ENCODE peak calls at places on chromosome 14, in seven cellular contexts. One of them, this sample, is unnamed. For H3K4me1, the result is how much of the 10 kb centered on the place peaks cover.

GRCh38 chr14:104135121-104135903 is 3.1 kb upstream of the KIF26A start:
- DNase-seq in cardiac muscle cell: peak
- DNase-seq in thoracic aorta: no peak
- DNase-seq in CD4-positive, alpha-beta memory T cell: no peak
- DNase-seq in neural progenitor cell: peak
- DNase-seq in neuronal stem cell: no peak
- DNase-seq in uterus: no peak
- DNase-seq in this sample: peak

GRCh38 chr14:28059254-28059653 is 707.3 kb upstream of the FOXG1 start:
- DNase-seq in cardiac muscle cell: no peak
- DNase-seq in neural progenitor cell: no peak
- DNase-seq in uterus: no peak
- DNase-seq in thoracic aorta: no peak
- DNase-seq in neuronal stem cell: no peak
- DNase-seq in CD4-positive, alpha-beta memory T cell: no peak
- DNase-seq in this sample: no peak

GRCh38 chr14:102316048-102316745 is 3.3 kb upstream of the ZNF839 start:
- DNase-seq in uterus: peak
- DNase-seq in thoracic aorta: peak
- DNase-seq in neuronal stem cell: no peak
- DNase-seq in cardiac muscle cell: peak
- DNase-seq in neural progenitor cell: peak
- DNase-seq in CD4-positive, alpha-beta memory T cell: no peak
- DNase-seq in this sample: no peak

GRCh38 chr14:57268161-57269067 is at the start of the genes AP5M1 and EXOC5:
- DNase-seq in neuronal stem cell: peak
- DNase-seq in thoracic aorta: peak
- DNase-seq in CD4-positive, alpha-beta memory T cell: peak
- DNase-seq in cardiac muscle cell: peak
- DNase-seq in neural progenitor cell: peak
- DNase-seq in uterus: peak
- DNase-seq in this sample: peak

GRCh38 chr14:44889600-44890479 is 71.9 kb downstream of the KLHL28 start:
- DNase-seq in CD4-positive, alpha-beta memory T cell: no peak
- DNase-seq in uterus: no peak
- DNase-seq in neuronal stem cell: no peak
- DNase-seq in neural progenitor cell: no peak
- DNase-seq in thoracic aorta: no peak
- DNase-seq in cardiac muscle cell: peak
- DNase-seq in this sample: no peak

GRCh38 chr14:31657917-31658316 is 96.7 kb downstream of the NUBPL start:
- DNase-seq in uterus: no peak
- DNase-seq in neural progenitor cell: no peak
- DNase-seq in thoracic aorta: no peak
- DNase-seq in cardiac muscle cell: no peak
- DNase-seq in neuronal stem cell: no peak
- DNase-seq in CD4-positive, alpha-beta memory T cell: no peak
- DNase-seq in this sample: no peak

GRCh38 chr14:51182166-51182565 is 57.9 kb upstream of the TMX1 start:
- DNase-seq in neuronal stem cell: no peak
- DNase-seq in cardiac muscle cell: no peak
- DNase-seq in CD4-positive, alpha-beta memory T cell: no peak
- DNase-seq in uterus: no peak
- DNase-seq in thoracic aorta: no peak
- DNase-seq in neural progenitor cell: no peak
- DNase-seq in this sample: no peak

GRCh38 chr14:88233915-88234314 is 89.2 kb downstream of the KCNK10 start:
- DNase-seq in neural progenitor cell: peak
- DNase-seq in cardiac muscle cell: peak
- DNase-seq in uterus: no peak
- DNase-seq in CD4-positive, alpha-beta memory T cell: no peak
- DNase-seq in thoracic aorta: no peak
- DNase-seq in neuronal stem cell: no peak
- DNase-seq in this sample: no peak

GRCh38 chr14:89507926-89508460 is 91.0 kb upstream of the FOXN3 start:
- DNase-seq in thoracic aorta: no peak
- DNase-seq in neuronal stem cell: no peak
- DNase-seq in cardiac muscle cell: no peak
- DNase-seq in neural progenitor cell: no peak
- DNase-seq in CD4-positive, alpha-beta memory T cell: no peak
- DNase-seq in uterus: no peak
- DNase-seq in this sample: no peak

GRCh38 chr14:103880334-103880985 is 33.1 kb upstream of the PPP1R13B start:
- DNase-seq in uterus: peak
- DNase-seq in cardiac muscle cell: no peak
- DNase-seq in thoracic aorta: peak
- DNase-seq in CD4-positive, alpha-beta memory T cell: peak
- DNase-seq in neuronal stem cell: no peak
- DNase-seq in neural progenitor cell: peak
- DNase-seq in this sample: peak

GRCh38 chr14:105173901-105174894 is 5.6 kb upstream of the JAG2 start:
- DNase-seq in neuronal stem cell: no peak
- DNase-seq in uterus: no peak
- DNase-seq in CD4-positive, alpha-beta memory T cell: peak
- DNase-seq in cardiac muscle cell: no peak
- DNase-seq in neural progenitor cell: no peak
- DNase-seq in thoracic aorta: no peak
- DNase-seq in this sample: no peak

GRCh38 chr14:55580401-55581010 is 499 bp downstream of the KTN1 start:
- DNase-seq in neural progenitor cell: peak
- DNase-seq in uterus: peak
- DNase-seq in CD4-positive, alpha-beta memory T cell: peak
- DNase-seq in thoracic aorta: no peak
- DNase-seq in neuronal stem cell: peak
- DNase-seq in cardiac muscle cell: peak
- DNase-seq in this sample: peak

GRCh38 chr14:74825008-74825407 is 50.9 kb downstream of the PROX2 start:
- DNase-seq in neuronal stem cell: no peak
- DNase-seq in CD4-positive, alpha-beta memory T cell: no peak
- DNase-seq in neural progenitor cell: no peak
- DNase-seq in thoracic aorta: no peak
- DNase-seq in cardiac muscle cell: no peak
- DNase-seq in uterus: no peak
- DNase-seq in this sample: no peak

GRCh38 chr14:24331731-24332093 is 3.2 kb downstream of the ADCY4 start:
- DNase-seq in neuronal stem cell: no peak
- DNase-seq in cardiac muscle cell: no peak
- DNase-seq in thoracic aorta: no peak
- DNase-seq in CD4-positive, alpha-beta memory T cell: no peak
- DNase-seq in neural progenitor cell: no peak
- DNase-seq in uterus: no peak
- DNase-seq in this sample: no peak

GRCh38 chr14:24337144-24337823 is 2.4 kb upstream of the ADCY4 start:
- DNase-seq in CD4-positive, alpha-beta memory T cell: no peak
- DNase-seq in uterus: no peak
- DNase-seq in cardiac muscle cell: no peak
- DNase-seq in thoracic aorta: no peak
- DNase-seq in neuronal stem cell: no peak
- DNase-seq in neural progenitor cell: no peak
- DNase-seq in this sample: no peak

GRCh38 chr14:24335461-24336146 is 733 bp upstream of the ADCY4 start:
- DNase-seq in uterus: no peak
- DNase-seq in cardiac muscle cell: no peak
- DNase-seq in neural progenitor cell: no peak
- DNase-seq in CD4-positive, alpha-beta memory T cell: no peak
- DNase-seq in thoracic aorta: no peak
- DNase-seq in neuronal stem cell: no peak
- DNase-seq in this sample: no peak

GRCh38 chr14:24332094-24332983 is 2.5 kb downstream of the ADCY4 start:
- DNase-seq in thoracic aorta: no peak
- DNase-seq in CD4-positive, alpha-beta memory T cell: peak
- DNase-seq in neural progenitor cell: peak
- DNase-seq in neuronal stem cell: no peak
- DNase-seq in uterus: peak
- DNase-seq in cardiac muscle cell: peak
- DNase-seq in this sample: peak

GRCh38 chr14:24334431-24335271 is at the start of gene ADCY4:
- DNase-seq in uterus: no peak
- DNase-seq in neuronal stem cell: no peak
- DNase-seq in thoracic aorta: no peak
- DNase-seq in cardiac muscle cell: peak
- DNase-seq in neural progenitor cell: peak
- DNase-seq in CD4-positive, alpha-beta memory T cell: no peak
- DNase-seq in this sample: peak
- H3K4me1 ChIP-seq in uterus: under half
- H3K4me1 ChIP-seq in neuronal stem cell: under half
- H3K4me1 ChIP-seq in thoracic aorta: under half
- H3K4me1 ChIP-seq in cardiac muscle cell: under half
- H3K4me1 ChIP-seq in neural progenitor cell: under half
- H3K4me1 ChIP-seq in CD4-positive, alpha-beta memory T cell: half or more
- H3K4me1 ChIP-seq in this sample: under half

GRCh38 chr14:81474156-81474492 is 59.5 kb downstream of the SEL1L start:
- DNase-seq in uterus: no peak
- DNase-seq in cardiac muscle cell: no peak
- DNase-seq in thoracic aorta: no peak
- DNase-seq in neural progenitor cell: no peak
- DNase-seq in neuronal stem cell: no peak
- DNase-seq in CD4-positive, alpha-beta memory T cell: peak
- DNase-seq in this sample: no peak

GRCh38 chr14:81473456-81474155 is 60.0 kb downstream of the SEL1L start:
- DNase-seq in thoracic aorta: no peak
- DNase-seq in neuronal stem cell: no peak
- DNase-seq in uterus: no peak
- DNase-seq in cardiac muscle cell: no peak
- DNase-seq in CD4-positive, alpha-beta memory T cell: no peak
- DNase-seq in neural progenitor cell: no peak
- DNase-seq in this sample: no peak

GRCh38 chr14:81478446-81478845 is 55.2 kb downstream of the SEL1L start:
- DNase-seq in cardiac muscle cell: no peak
- DNase-seq in uterus: no peak
- DNase-seq in thoracic aorta: no peak
- DNase-seq in neural progenitor cell: no peak
- DNase-seq in neuronal stem cell: no peak
- DNase-seq in CD4-positive, alpha-beta memory T cell: no peak
- DNase-seq in this sample: no peak

GRCh38 chr14:81474685-81475324 is 58.8 kb downstream of the SEL1L start:
- DNase-seq in neural progenitor cell: no peak
- DNase-seq in cardiac muscle cell: no peak
- DNase-seq in thoracic aorta: no peak
- DNase-seq in neuronal stem cell: no peak
- DNase-seq in uterus: no peak
- DNase-seq in CD4-positive, alpha-beta memory T cell: no peak
- DNase-seq in this sample: no peak

GRCh38 chr14:81476816-81477215 is 56.8 kb downstream of the SEL1L start:
- DNase-seq in CD4-positive, alpha-beta memory T cell: no peak
- DNase-seq in thoracic aorta: no peak
- DNase-seq in cardiac muscle cell: no peak
- DNase-seq in neuronal stem cell: no peak
- DNase-seq in neural progenitor cell: no peak
- DNase-seq in uterus: no peak
- DNase-seq in this sample: no peak
- H3K27ac ChIP-seq in CD4-positive, alpha-beta memory T cell: no peak
- H3K27ac ChIP-seq in thoracic aorta: no peak
- H3K27ac ChIP-seq in cardiac muscle cell: no peak
- H3K27ac ChIP-seq in neuronal stem cell: no peak
- H3K27ac ChIP-seq in neural progenitor cell: no peak
- H3K27ac ChIP-seq in uterus: no peak
- H3K27ac ChIP-seq in this sample: no peak

GRCh38 chr14:69047255-69047654 is 68.2 kb upstream of the ACTN1 start:
- DNase-seq in neuronal stem cell: no peak
- DNase-seq in cardiac muscle cell: no peak
- DNase-seq in uterus: no peak
- DNase-seq in CD4-positive, alpha-beta memory T cell: no peak
- DNase-seq in neural progenitor cell: no peak
- DNase-seq in thoracic aorta: no peak
- DNase-seq in this sample: no peak
- H3K4me1 ChIP-seq in neuronal stem cell: under half
- H3K4me1 ChIP-seq in cardiac muscle cell: under half
- H3K4me1 ChIP-seq in uterus: under half
- H3K4me1 ChIP-seq in CD4-positive, alpha-beta memory T cell: under half
- H3K4me1 ChIP-seq in neural progenitor cell: under half
- H3K4me1 ChIP-seq in thoracic aorta: half or more
- H3K4me1 ChIP-seq in this sample: under half

GRCh38 chr14:97106166-97106565 is 309.0 kb downstream of the VRK1 start:
- DNase-seq in uterus: no peak
- DNase-seq in CD4-positive, alpha-beta memory T cell: peak
- DNase-seq in neuronal stem cell: no peak
- DNase-seq in cardiac muscle cell: no peak
- DNase-seq in neural progenitor cell: no peak
- DNase-seq in thoracic aorta: no peak
- DNase-seq in this sample: no peak

GRCh38 chr14:97106609-97107008 is 309.4 kb downstream of the VRK1 start:
- DNase-seq in uterus: no peak
- DNase-seq in cardiac muscle cell: no peak
- DNase-seq in CD4-positive, alpha-beta memory T cell: no peak
- DNase-seq in neuronal stem cell: no peak
- DNase-seq in thoracic aorta: no peak
- DNase-seq in neural progenitor cell: no peak
- DNase-seq in this sample: no peak

GRCh38 chr14:97107070-97107469 is 309.9 kb downstream of the VRK1 start:
- DNase-seq in CD4-positive, alpha-beta memory T cell: no peak
- DNase-seq in neural progenitor cell: no peak
- DNase-seq in neuronal stem cell: no peak
- DNase-seq in thoracic aorta: no peak
- DNase-seq in uterus: no peak
- DNase-seq in cardiac muscle cell: no peak
- DNase-seq in this sample: no peak

GRCh38 chr14:97109234-97109633 is 312.1 kb downstream of the VRK1 start:
- DNase-seq in thoracic aorta: no peak
- DNase-seq in neuronal stem cell: no peak
- DNase-seq in CD4-positive, alpha-beta memory T cell: no peak
- DNase-seq in uterus: no peak
- DNase-seq in cardiac muscle cell: no peak
- DNase-seq in neural progenitor cell: no peak
- DNase-seq in this sample: no peak

GRCh38 chr14:97107760-97108159 is 310.6 kb downstream of the VRK1 start:
- DNase-seq in neuronal stem cell: no peak
- DNase-seq in cardiac muscle cell: no peak
- DNase-seq in neural progenitor cell: no peak
- DNase-seq in uterus: no peak
- DNase-seq in thoracic aorta: no peak
- DNase-seq in CD4-positive, alpha-beta memory T cell: no peak
- DNase-seq in this sample: no peak
- H3K27ac ChIP-seq in neuronal stem cell: no peak
- H3K27ac ChIP-seq in cardiac muscle cell: no peak
- H3K27ac ChIP-seq in neural progenitor cell: no peak
- H3K27ac ChIP-seq in uterus: no peak
- H3K27ac ChIP-seq in thoracic aorta: no peak
- H3K27ac ChIP-seq in CD4-positive, alpha-beta memory T cell: no peak
- H3K27ac ChIP-seq in this sample: no peak

GRCh38 chr14:58814476-58814875 is 176.7 kb downstream of the DACT1 start:
- DNase-seq in uterus: no peak
- DNase-seq in thoracic aorta: no peak
- DNase-seq in neural progenitor cell: no peak
- DNase-seq in cardiac muscle cell: no peak
- DNase-seq in neuronal stem cell: no peak
- DNase-seq in CD4-positive, alpha-beta memory T cell: no peak
- DNase-seq in this sample: no peak
- H3K4me1 ChIP-seq in uterus: under half
- H3K4me1 ChIP-seq in thoracic aorta: under half
- H3K4me1 ChIP-seq in neural progenitor cell: under half
- H3K4me1 ChIP-seq in cardiac muscle cell: under half
- H3K4me1 ChIP-seq in neuronal stem cell: under half
- H3K4me1 ChIP-seq in CD4-positive, alpha-beta memory T cell: under half
- H3K4me1 ChIP-seq in this sample: under half

GRCh38 chr14:52949249-52949648 is 1.6 kb downstream of the FERMT2 start:
- DNase-seq in CD4-positive, alpha-beta memory T cell: no peak
- DNase-seq in neuronal stem cell: no peak
- DNase-seq in thoracic aorta: no peak
- DNase-seq in neural progenitor cell: no peak
- DNase-seq in cardiac muscle cell: no peak
- DNase-seq in uterus: no peak
- DNase-seq in this sample: no peak
- H3K27ac ChIP-seq in CD4-positive, alpha-beta memory T cell: no peak
- H3K27ac ChIP-seq in neuronal stem cell: no peak
- H3K27ac ChIP-seq in thoracic aorta: peak
- H3K27ac ChIP-seq in neural progenitor cell: no peak
- H3K27ac ChIP-seq in cardiac muscle cell: peak
- H3K27ac ChIP-seq in uterus: peak
- H3K27ac ChIP-seq in this sample: no peak

GRCh38 chr14:69046468-69046867 is 67.4 kb upstream of the ACTN1 start:
- DNase-seq in neural progenitor cell: no peak
- DNase-seq in neuronal stem cell: no peak
- DNase-seq in cardiac muscle cell: no peak
- DNase-seq in uterus: peak
- DNase-seq in thoracic aorta: no peak
- DNase-seq in CD4-positive, alpha-beta memory T cell: no peak
- DNase-seq in this sample: no peak
- H3K4me1 ChIP-seq in neural progenitor cell: under half
- H3K4me1 ChIP-seq in neuronal stem cell: under half
- H3K4me1 ChIP-seq in cardiac muscle cell: under half
- H3K4me1 ChIP-seq in uterus: under half
- H3K4me1 ChIP-seq in thoracic aorta: half or more
- H3K4me1 ChIP-seq in CD4-positive, alpha-beta memory T cell: under half
- H3K4me1 ChIP-seq in this sample: under half